ENCODE peak calls at places on chromosome 17, in nine cellular contexts. P is ovary, T is transverse colon, Z is stomach, N is A549, U is K562, V is suprapubic skin, X is SK-N-SH, E is HepG2. O is an unnamed sample. For H3K4me1, the result is how much of the 10 kb centered on the place peaks cover.

GRCh38 chr17:47847341-47848197 is 3.4 kb downstream of the SP6 start:
- DNase-seq in P (no peak), T (no peak), Z (no peak), N (no peak), U (no peak), V (no peak), X (peak), E (no peak), O (no peak)

GRCh38 chr17:2707721-2708584 is 3.6 kb downstream of the CLUH start:
- DNase-seq in P (no peak), T (peak), Z (peak), N (peak), U (no peak), V (no peak), X (peak), E (peak), O (peak)

GRCh38 chr17:63880706-63881105 is 1.0 kb downstream of the GH2 start:
- DNase-seq in P (no peak), T (no peak), Z (no peak), N (no peak), U (no peak), V (no peak), X (no peak), E (no peak), O (no peak)

GRCh38 chr17:28747046-28747691 is 3.4 kb downstream of the TRAF4 start:
- DNase-seq in P (peak), T (peak), Z (peak), N (no peak), U (peak), V (no peak), X (no peak), E (no peak), O (no peak)

GRCh38 chr17:15298176-15298575 is 33.0 kb upstream of the PMP22 start:
- DNase-seq in P (no peak), T (no peak), Z (no peak), N (no peak), U (no peak), V (no peak), X (no peak), E (no peak), O (no peak)

GRCh38 chr17:50042211-50042610 is 13.7 kb upstream of the ITGA3 start:
- DNase-seq in P (no peak), T (no peak), Z (no peak), N (no peak), U (no peak), V (no peak), X (no peak), E (no peak), O (no peak)

GRCh38 chr17:20294120-20294519 is 173.2 kb downstream of the LGALS9B start:
- DNase-seq in P (no peak), T (no peak), Z (no peak), N (no peak), U (no peak), V (no peak), X (no peak), E (no peak), O (no peak)

GRCh38 chr17:72609501-72609900 is 483.0 kb downstream of the SLC39A11 start:
- DNase-seq in P (no peak), T (peak), Z (peak), N (peak), U (no peak), V (no peak), X (no peak), E (no peak), O (no peak)

GRCh38 chr17:58324409-58325288 is 3.9 kb downstream of the TSPOAP1 start:
- DNase-seq in P (peak), T (peak), Z (peak), N (no peak), U (no peak), V (no peak), X (peak), E (no peak), O (no peak)

GRCh38 chr17:39261286-39261685 is 35.5 kb upstream of the STAC2 start:
- DNase-seq in P (no peak), T (no peak), Z (no peak), N (peak), U (peak), V (no peak), X (no peak), E (no peak), O (no peak)

GRCh38 chr17:290626-291025 is 62.0 kb downstream of the RPH3AL start:
- DNase-seq in P (peak), T (no peak), Z (no peak), N (no peak), U (no peak), V (peak), X (no peak), E (no peak), O (peak)

GRCh38 chr17:65058615-65059014 is 2.1 kb upstream of the GNA13 start:
- DNase-seq in P (no peak), T (no peak), Z (peak), N (no peak), U (no peak), V (no peak), X (no peak), E (no peak), O (no peak)

GRCh38 chr17:50893183-50893993 is 27.2 kb upstream of the TOB1 start:
- DNase-seq in P (no peak), T (peak), Z (no peak), N (peak), U (no peak), V (peak), X (no peak), E (peak), O (peak)

GRCh38 chr17:55873017-55873758 is 122.3 kb downstream of the PCTP start:
- DNase-seq in P (no peak), T (no peak), Z (no peak), N (no peak), U (no peak), V (no peak), X (no peak), E (no peak), O (no peak)

GRCh38 chr17:66849136-66849655 is 14.3 kb downstream of the CACNG5 start:
- DNase-seq in P (no peak), T (no peak), Z (no peak), N (no peak), U (no peak), V (no peak), X (no peak), E (no peak), O (no peak)

GRCh38 chr17:80270104-80270503 is 9.5 kb downstream of the RNF213 start:
- DNase-seq in P (no peak), T (no peak), Z (no peak), N (no peak), U (no peak), V (no peak), X (no peak), E (no peak), O (no peak)

GRCh38 chr17:20156196-20157077 is 147.3 kb downstream of the SPECC1 start:
- DNase-seq in P (peak), T (peak), Z (peak), N (peak), U (peak), V (no peak), X (peak), E (peak), O (no peak)

GRCh38 chr17:82461827-82462524 is 3.4 kb downstream of the NARF start:
- DNase-seq in P (no peak), T (no peak), Z (peak), N (no peak), U (peak), V (no peak), X (no peak), E (peak), O (no peak)

GRCh38 chr17:82458885-82459424 is 414 bp downstream of the NARF start:
- DNase-seq in P (no peak), T (peak), Z (peak), N (no peak), U (no peak), V (no peak), X (peak), E (no peak), O (peak)

GRCh38 chr17:82458130-82458884 is at the start of gene NARF:
- DNase-seq in P (peak), T (peak), Z (peak), N (peak), U (peak), V (peak), X (peak), E (peak), O (peak)

GRCh38 chr17:82457790-82458129 is 781 bp upstream of the NARF start:
- DNase-seq in P (no peak), T (no peak), Z (no peak), N (no peak), U (no peak), V (no peak), X (no peak), E (no peak), O (no peak)

GRCh38 chr17:82457071-82457789 is 1.3 kb upstream of the NARF start:
- DNase-seq in P (no peak), T (peak), Z (no peak), N (no peak), U (no peak), V (no peak), X (no peak), E (peak), O (no peak)
- H3K4me3 ChIP-seq in P (peak), T (peak), Z (peak), N (peak), U (peak), V (peak), X (peak), E (peak), O (peak)

GRCh38 chr17:75688209-75688771 is 21.2 kb downstream of the SAP30BP start:
- DNase-seq in P (no peak), T (no peak), Z (peak), N (no peak), U (no peak), V (no peak), X (no peak), E (no peak), O (peak)

GRCh38 chr17:75683467-75684041 is 16.4 kb downstream of the SAP30BP start:
- DNase-seq in P (no peak), T (no peak), Z (peak), N (peak), U (no peak), V (no peak), X (no peak), E (peak), O (no peak)

GRCh38 chr17:75684924-75685323 is 17.8 kb downstream of the SAP30BP start:
- DNase-seq in P (no peak), T (peak), Z (peak), N (peak), U (no peak), V (peak), X (no peak), E (no peak), O (peak)

GRCh38 chr17:75684249-75684648 is 17.1 kb downstream of the SAP30BP start:
- DNase-seq in P (no peak), T (no peak), Z (no peak), N (no peak), U (no peak), V (no peak), X (no peak), E (no peak), O (no peak)

GRCh38 chr17:75685508-75685907 is 18.4 kb downstream of the SAP30BP start:
- DNase-seq in P (no peak), T (no peak), Z (no peak), N (no peak), U (no peak), V (no peak), X (no peak), E (no peak), O (peak)
- H3K4me1 ChIP-seq in P (under half), T (under half), Z (half or more), N (half or more), U (under half), V (half or more), X (under half), E (under half), O (under half)

GRCh38 chr17:76881966-76882365 is 13.8 kb downstream of the MGAT5B start:
- DNase-seq in P (no peak), T (no peak), Z (no peak), N (no peak), U (no peak), V (no peak), X (no peak), E (no peak), O (no peak)

GRCh38 chr17:76884995-76885896 is 17.0 kb downstream of the MGAT5B start:
- DNase-seq in P (no peak), T (no peak), Z (no peak), N (no peak), U (no peak), V (no peak), X (peak), E (no peak), O (no peak)

GRCh38 chr17:76886395-76886794 is 18.2 kb downstream of the MGAT5B start:
- DNase-seq in P (no peak), T (no peak), Z (no peak), N (no peak), U (no peak), V (no peak), X (no peak), E (no peak), O (no peak)

GRCh38 chr17:76881408-76881807 is 13.2 kb downstream of the MGAT5B start:
- DNase-seq in P (no peak), T (no peak), Z (no peak), N (no peak), U (no peak), V (no peak), X (no peak), E (no peak), O (no peak)

DNA sequence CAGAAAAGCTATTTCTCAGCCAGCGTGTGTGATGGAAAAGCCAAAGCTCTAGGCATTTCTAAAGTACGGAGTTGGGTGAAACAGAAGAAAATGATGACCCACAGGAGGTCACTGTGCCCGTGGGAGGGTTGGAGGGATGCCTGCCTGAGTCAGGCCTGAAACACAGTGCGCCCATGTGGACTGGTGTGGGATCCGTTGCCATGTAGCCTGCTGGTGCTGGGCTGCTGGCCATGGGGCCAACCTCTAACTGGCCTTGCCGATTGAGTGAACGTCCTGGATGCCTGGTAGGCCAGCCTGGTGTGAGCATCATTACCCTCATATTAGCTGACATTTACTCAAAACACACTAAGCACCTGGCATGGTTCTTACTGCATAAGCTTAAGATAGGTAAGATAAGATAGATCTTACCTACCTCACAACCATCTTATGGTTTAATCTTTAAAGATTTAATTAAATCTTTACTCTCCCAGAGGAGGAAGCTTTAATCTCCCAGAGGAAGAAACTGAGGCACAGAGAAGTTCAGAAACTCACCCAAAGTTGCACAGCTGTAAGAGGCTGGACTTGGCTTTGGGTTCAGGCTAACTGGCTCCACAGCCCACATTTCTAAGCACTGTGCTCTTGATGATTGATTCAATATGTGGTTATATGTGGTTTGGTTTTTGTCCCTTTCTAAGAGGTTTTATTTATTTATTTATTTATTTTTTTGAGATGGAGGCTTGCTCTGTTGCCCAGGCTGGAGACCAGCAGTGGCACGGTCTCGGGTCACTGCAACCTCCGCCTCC is 15.7 kb downstream of the MGAT5B start:
- DNase-seq in P (no peak), T (no peak), Z (no peak), N (no peak), U (no peak), V (no peak), X (no peak), E (no peak), O (no peak)
- TF ChIP-seq EP300 in P (no peak), T (no peak), Z (no peak), N (no peak), U (no peak), V (no peak), X (no peak), E (no peak), O (no peak)

GRCh38 chr17:35448899-35449227 is 297 bp upstream of the SLFN13 start:
- DNase-seq in P (no peak), T (no peak), Z (no peak), N (no peak), U (no peak), V (no peak), X (no peak), E (no peak), O (no peak)

GRCh38 chr17:35448214-35448898 is at the start of gene SLFN13:
- DNase-seq in P (peak), T (peak), Z (peak), N (peak), U (peak), V (peak), X (peak), E (no peak), O (peak)

GRCh38 chr17:35449371-35449931 is 885 bp upstream of the SLFN13 start:
- DNase-seq in P (no peak), T (peak), Z (peak), N (no peak), U (no peak), V (no peak), X (peak), E (no peak), O (peak)

GRCh38 chr17:35447494-35447893 is 1.1 kb downstream of the SLFN13 start:
- DNase-seq in P (no peak), T (no peak), Z (no peak), N (no peak), U (no peak), V (no peak), X (no peak), E (no peak), O (no peak)
- H3K4me3 ChIP-seq in P (no peak), T (peak), Z (peak), N (peak), U (no peak), V (peak), X (no peak), E (no peak), O (peak)

GRCh38 chr17:76687278-76688164 is 23.2 kb downstream of the MXRA7 start:
- DNase-seq in P (peak), T (no peak), Z (no peak), N (no peak), U (peak), V (no peak), X (no peak), E (no peak), O (peak)
- H3K4me1 ChIP-seq in P (under half), T (under half), Z (under half), N (under half), U (under half), V (half or more), X (under half), E (half or more), O (under half)

GRCh38 chr17:8392674-8393469 is 4.8 kb downstream of the RNF222 start:
- DNase-seq in P (no peak), T (no peak), Z (no peak), N (no peak), U (no peak), V (no peak), X (peak), E (no peak), O (no peak)

GRCh38 chr17:8401107-8401506 is 3.5 kb upstream of the RNF222 start:
- DNase-seq in P (no peak), T (no peak), Z (no peak), N (no peak), U (no peak), V (no peak), X (no peak), E (no peak), O (no peak)

GRCh38 chr17:8393470-8394231 is 4.0 kb downstream of the RNF222 start:
- DNase-seq in P (no peak), T (peak), Z (no peak), N (no peak), U (no peak), V (no peak), X (no peak), E (no peak), O (no peak)

GRCh38 chr17:8398980-8399379 is 1.4 kb upstream of the RNF222 start:
- DNase-seq in P (no peak), T (no peak), Z (no peak), N (no peak), U (no peak), V (no peak), X (no peak), E (no peak), O (no peak)

GRCh38 chr17:8397636-8398035 is at the start of gene RNF222:
- DNase-seq in P (no peak), T (no peak), Z (no peak), N (no peak), U (no peak), V (no peak), X (no peak), E (no peak), O (no peak)
- TF ChIP-seq EP300 in P (no peak), T (no peak), Z (no peak), N (no peak), U (no peak), V (no peak), X (no peak), E (no peak), O (no peak)

O was measured in sigmoid colon.